ENCODE peak calls at places on chromosomes 2 and 18, in four cellular contexts. X is stomach, Q is HCT116, D is EL. J is an unnamed sample.

GRCh38 chr2:212970132-212970531 is 181.3 kb downstream of the IKZF2 start:
- DNase-seq in X (no peak), Q (no peak), D (peak; percentile 52), J (no peak)

GRCh38 chr18:49874238-49874637 is 60.9 kb upstream of the ACAA2 start:
- DNase-seq in X (no peak), Q (no peak), D (no peak), J (no peak)

GRCh38 chr2:18749912-18750526 is 160.7 kb upstream of the NT5C1B start:
- DNase-seq in X (peak; percentile 62), Q (peak; percentile 12), D (peak; percentile 59), J (peak; percentile 69)

GRCh38 chr18:48575658-48576453 is 37.0 kb downstream of the CTIF start:
- DNase-seq in X (peak; percentile 33), Q (no peak), D (no peak), J (no peak)

GRCh38 chr2:25228848-25229674 is 60.7 kb upstream of the POMC start:
- DNase-seq in X (peak; percentile 66), Q (peak; percentile 59), D (peak; percentile 80), J (peak; percentile 87)

GRCh38 chr2:58045580-58046334 is 849 bp upstream of the VRK2 start:
- DNase-seq in X (no peak), Q (no peak), D (no peak), J (no peak)

GRCh38 chr2:23508066-23508390 is 123.0 kb downstream of the KLHL29 start:
- DNase-seq in X (no peak), Q (no peak), D (no peak), J (no peak)

GRCh38 chr18:48479531-48479930 is 59.3 kb upstream of the CTIF start:
- DNase-seq in X (no peak), Q (no peak), D (no peak), J (no peak)